ENCODE peak calls at places on chromosomes 16 and 17, in four cellular contexts. S, O, G and D are unnamed samples.

GRCh38 chr16:89319883-89320716 is 102.6 kb downstream of the ZNF778 start:
- DNase-seq in S (peak), O (peak), G (peak), D (peak)

GRCh38 chr16:58025351-58026138 is at the start of gene MMP15:
- DNase-seq in S (peak), O (peak), G (peak), D (peak)

GRCh38 chr16:85460983-85461813 is 151.9 kb upstream of the GSE1 start:
- DNase-seq in S (no peak), O (peak), G (no peak), D (no peak)

GRCh38 chr16:57146735-57147134 is 39.1 kb downstream of the PSME3IP1 start:
- DNase-seq in S (no peak), O (no peak), G (peak), D (no peak)

GRCh38 chr17:65359016-65359415 is 202.4 kb downstream of the AXIN2 start:
- DNase-seq in S (no peak), O (no peak), G (no peak), D (peak)

GRCh38 chr16:85911531-85911930 is 12.6 kb downstream of the IRF8 start:
- DNase-seq in S (no peak), O (no peak), G (no peak), D (no peak)

GRCh38 chr17:80117491-80118401 is 16.4 kb downstream of the GAA start:
- DNase-seq in S (no peak), O (peak), G (no peak), D (no peak)

GRCh38 chr16:84867696-84868095 is 47.9 kb downstream of the CRISPLD2 start:
- DNase-seq in S (no peak), O (peak), G (no peak), D (no peak)

GRCh38 chr17:20706752-20707372 is 127.3 kb downstream of the CDRT15L2 start:
- DNase-seq in S (no peak), O (no peak), G (no peak), D (no peak)

GRCh38 chr17:34163681-34164080 is 91.4 kb upstream of the CCL2 start:
- DNase-seq in S (peak), O (no peak), G (no peak), D (no peak)

GRCh38 chr17:5986644-5987043 is 83.5 kb upstream of the WSCD1 start:
- DNase-seq in S (no peak), O (no peak), G (no peak), D (no peak)

GRCh38 chr17:17079761-17080160 is 37.5 kb downstream of the MPRIP start:
- DNase-seq in S (no peak), O (peak), G (peak), D (no peak)

GRCh38 chr16:25155553-25156460 is 44.3 kb downstream of the LCMT1 start:
- DNase-seq in S (no peak), O (no peak), G (no peak), D (peak)

GRCh38 chr16:57514891-57515600 is 21.3 kb downstream of the CCDC102A start:
- DNase-seq in S (no peak), O (peak), G (peak), D (no peak)

GRCh38 chr17:75082683-75083082 is 5.1 kb upstream of the SLC16A5 start:
- DNase-seq in S (no peak), O (no peak), G (no peak), D (no peak)

GRCh38 chr17:35116845-35117244 is 2.8 kb downstream of the RAD51D start:
- DNase-seq in S (no peak), O (no peak), G (no peak), D (no peak)

GRCh38 chr17:15398291-15398690 is 56.9 kb upstream of the TEKT3 start:
- DNase-seq in S (no peak), O (no peak), G (no peak), D (no peak)

GRCh38 chr16:17282247-17282646 is 188.5 kb downstream of the XYLT1 start:
- DNase-seq in S (peak), O (no peak), G (no peak), D (no peak)

GRCh38 chr17:52681486-52681885 is 523.0 kb upstream of the CA10 start:
- DNase-seq in S (no peak), O (no peak), G (no peak), D (no peak)

GRCh38 chr17:18026408-18026776 is 12.6 kb downstream of the ATPAF2 start:
- DNase-seq in S (no peak), O (peak), G (no peak), D (no peak)

GRCh38 chr17:30605523-30605922 is 128.3 kb downstream of the GOSR1 start:
- DNase-seq in S (no peak), O (no peak), G (no peak), D (no peak)

GRCh38 chr16:65116818-65117430 is 4.9 kb downstream of the CDH11 start:
- DNase-seq in S (no peak), O (no peak), G (no peak), D (no peak)

GRCh38 chr17:77842906-77843249 is 115.6 kb upstream of the TNRC6C start:
- DNase-seq in S (no peak), O (no peak), G (peak), D (no peak)

GRCh38 chr17:70577456-70577855 is 408.1 kb downstream of the KCNJ2 start:
- DNase-seq in S (no peak), O (peak), G (no peak), D (no peak)

GRCh38 chr17:17824119-17824779 is 12.5 kb downstream of the SREBF1 start:
- DNase-seq in S (peak), O (no peak), G (no peak), D (no peak)

GRCh38 chr17:42182927-42183734 is 2.1 kb downstream of the HCRT start:
- DNase-seq in S (no peak), O (no peak), G (no peak), D (no peak)

GRCh38 chr17:63316100-63316499 is 130.0 kb downstream of the CYB561 start:
- DNase-seq in S (no peak), O (no peak), G (no peak), D (no peak)

GRCh38 chr17:34581446-34582184 is 2.2 kb downstream of the TMEM132E start:
- DNase-seq in S (no peak), O (no peak), G (no peak), D (no peak)

GRCh38 chr16:508884-509736 is 18.4 kb upstream of the CAPN15 start:
- DNase-seq in S (no peak), O (no peak), G (no peak), D (no peak)

GRCh38 chr16:20889625-20890275 is 10.4 kb downstream of the DCUN1D3 start:
- DNase-seq in S (no peak), O (no peak), G (no peak), D (no peak)

DNA sequence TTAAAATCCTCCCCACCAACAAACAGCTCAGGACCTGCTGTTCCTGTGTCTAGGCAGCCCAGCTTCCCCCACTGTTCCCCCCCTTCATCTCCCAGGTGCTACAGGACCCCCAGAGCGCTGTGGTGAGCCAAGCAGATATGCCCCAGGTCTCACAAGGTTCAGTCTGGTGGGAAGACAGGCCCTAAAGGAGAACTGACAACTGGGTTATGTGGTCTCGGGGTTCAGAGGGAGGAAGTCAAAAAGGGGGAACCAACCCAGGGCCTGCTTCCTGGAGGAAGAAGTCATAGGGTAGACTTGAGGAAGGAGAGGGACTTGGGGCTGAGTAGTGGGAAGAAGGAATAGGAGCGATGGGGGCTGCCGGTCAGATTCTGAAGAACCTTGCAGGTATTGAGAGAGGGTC is 2.6 kb downstream of the RIPOR1 start:
- DNase-seq in S (no peak), O (peak), G (no peak), D (no peak)
- H3K4me3 ChIP-seq in S (no peak), O (peak), G (peak), D (no peak)

DNA sequence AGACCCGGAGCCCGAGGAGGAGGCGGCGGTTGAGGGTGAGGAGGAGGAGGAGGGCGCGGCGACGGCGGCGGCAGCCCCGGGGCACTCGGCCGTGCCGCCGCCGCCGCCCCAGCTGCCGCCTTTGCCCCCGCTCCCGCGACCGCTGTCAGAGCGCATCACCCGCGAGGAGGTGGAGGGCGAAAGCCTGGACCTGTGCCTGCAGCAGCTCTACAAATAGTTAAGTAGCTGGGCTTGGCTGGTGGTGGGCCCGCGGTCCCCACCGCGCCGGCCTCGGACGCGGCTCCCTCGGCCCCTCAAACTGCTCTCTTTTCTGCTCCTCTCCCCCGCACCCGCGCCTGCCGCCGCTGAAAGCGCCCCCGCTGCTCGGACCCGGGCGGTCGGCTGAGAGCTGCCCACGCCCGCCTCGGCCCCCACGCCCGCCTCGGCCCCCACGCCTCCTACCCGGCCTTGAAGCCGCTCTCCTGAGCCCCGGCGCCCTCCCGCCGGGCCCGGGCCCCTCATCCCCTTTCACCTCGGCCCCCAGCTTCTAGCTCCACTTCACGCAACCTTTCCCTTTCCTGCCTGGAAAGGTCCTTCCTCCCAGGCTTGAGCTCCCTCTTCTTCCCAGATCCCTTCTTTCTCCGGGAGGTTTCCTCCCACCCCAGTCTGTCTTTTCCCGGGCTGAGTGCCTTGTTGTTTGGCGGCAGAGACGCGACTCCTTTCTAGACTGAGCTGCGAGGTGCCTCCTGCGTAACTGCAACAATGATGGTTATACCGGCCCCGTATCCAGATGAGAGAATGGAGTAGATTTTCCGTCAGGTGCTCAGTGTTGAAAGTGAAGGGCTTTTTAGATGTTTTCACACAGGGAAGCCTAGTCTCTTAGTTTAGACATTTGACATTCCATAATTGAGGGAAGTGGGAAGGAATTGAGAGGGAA is 850 bp downstream of the PPM1E start:
- DNase-seq in S (no peak), O (no peak), G (no peak), D (no peak)
- H3K4me3 ChIP-seq in S (peak), O (peak), G (peak), D (peak)

DNA sequence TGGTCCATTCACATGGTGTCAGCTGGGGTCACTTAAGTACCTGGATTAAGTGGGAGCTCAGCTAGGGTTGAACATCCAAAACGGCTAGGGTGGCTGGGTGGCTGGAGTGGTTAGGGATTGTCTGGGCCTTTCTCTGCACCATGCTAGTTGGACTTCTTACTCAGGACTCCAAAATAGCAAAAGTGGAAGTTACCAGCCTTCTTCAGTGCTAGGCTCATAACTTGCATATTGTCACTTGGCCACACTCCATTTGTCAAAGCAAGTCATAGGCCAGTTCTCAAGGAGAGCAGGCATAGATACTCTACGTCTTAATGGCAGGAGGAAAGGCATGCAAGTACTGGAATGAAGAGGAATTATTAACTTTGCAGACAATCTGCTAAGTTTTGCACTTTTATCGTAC is 69.7 kb downstream of the ESRP2 start:
- DNase-seq in S (no peak), O (no peak), G (no peak), D (no peak)
- H3K4me3 ChIP-seq in S (no peak), O (no peak), G (no peak), D (no peak)

GRCh38 chr16:54320895-54321294 is 34.3 kb upstream of the IRX3 start:
- DNase-seq in S (no peak), O (no peak), G (no peak), D (no peak)
- H3K4me3 ChIP-seq in S (no peak), O (no peak), G (no peak), D (no peak)